ENCODE peak calls at places on chromosome 7, in eight cellular contexts. I, O, A, P, Z, G, L and W are unnamed samples.

GRCh38 chr7:44386139-44386913 is 60.9 kb upstream of the CAMK2B start:
- DNase-seq in A (no peak), I (no peak), L (peak), Z (no peak), P (no peak), O (no peak), G (peak), W (no peak)

GRCh38 chr7:95425694-95426093 is 9.1 kb downstream of the PON2 start:
- DNase-seq in L (no peak), G (no peak), O (no peak), Z (no peak), I (no peak), P (no peak), A (no peak), W (no peak)

GRCh38 chr7:77253151-77253550 is 53.5 kb upstream of the FGL2 start:
- DNase-seq in A (no peak), Z (no peak), L (no peak), P (no peak), I (no peak), G (no peak), O (no peak), W (no peak)

GRCh38 chr7:3092468-3092867 is 48.8 kb upstream of the CARD11 start:
- DNase-seq in L (peak), Z (peak), A (peak), P (peak), I (peak), O (no peak), G (peak), W (peak)

GRCh38 chr7:936131-937054 is 18.1 kb downstream of the ADAP1 start:
- DNase-seq in A (no peak), O (peak), Z (peak), P (no peak), L (peak), G (peak), I (peak), W (peak)

GRCh38 chr7:114414151-114415053 is at the start of gene FOXP2:
- DNase-seq in O (no peak), A (no peak), I (no peak), L (peak), P (peak), G (no peak), Z (no peak), W (no peak)

GRCh38 chr7:46848944-46849343 is 733.0 kb downstream of the TNS3 start:
- DNase-seq in O (peak), A (no peak), I (no peak), G (no peak), Z (no peak), L (no peak), P (no peak), W (no peak)

GRCh38 chr7:72217151-72217550 is 195.0 kb downstream of the CALN1 start:
- DNase-seq in O (no peak), I (no peak), L (no peak), Z (no peak), G (no peak), P (no peak), A (no peak), W (no peak)

GRCh38 chr7:20033621-20034200 is 183.5 kb downstream of the MACC1 start:
- DNase-seq in A (no peak), Z (no peak), O (peak), P (no peak), L (peak), I (no peak), G (no peak), W (no peak)

DNA sequence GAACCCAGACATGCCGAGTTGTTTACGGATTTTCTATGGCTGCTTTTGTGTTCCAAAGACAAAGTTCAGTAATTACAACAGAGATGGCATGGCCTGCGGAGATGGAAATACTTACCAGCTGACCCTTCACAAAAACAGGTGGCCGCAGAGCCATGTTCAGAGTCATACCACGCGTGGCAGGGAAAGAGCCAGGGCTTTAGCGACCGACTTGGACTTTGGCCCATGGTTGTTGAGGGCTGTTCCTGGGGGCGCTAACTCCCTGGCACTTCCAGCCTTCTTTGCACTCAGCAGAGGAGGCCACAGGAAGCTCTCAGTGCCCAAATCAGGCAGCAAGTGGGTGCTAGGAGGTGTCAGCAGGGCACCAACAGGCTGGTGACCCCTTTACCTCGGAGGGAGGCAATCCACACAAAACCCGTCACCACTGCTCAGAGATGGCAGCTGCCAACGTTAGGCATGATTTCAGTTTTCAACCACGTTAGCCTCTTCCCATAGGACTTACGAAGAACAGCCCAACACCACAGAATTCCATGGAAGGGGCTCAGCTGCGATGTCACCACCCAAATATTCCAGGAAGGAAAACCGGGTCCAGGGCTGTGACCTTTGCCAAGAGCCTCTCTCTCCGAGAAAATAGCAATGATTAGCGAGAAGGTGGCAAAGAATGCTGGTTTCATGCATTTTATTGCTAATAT is 21.4 kb upstream of the CNPY1 start:
- DNase-seq in Z (no peak), O (no peak), G (no peak), P (no peak), L (no peak), A (no peak), I (no peak), W (peak)
- H3K27ac ChIP-seq in Z (no peak), O (no peak), G (no peak), P (no peak), L (no peak), A (no peak), I (no peak), W (no peak)

GRCh38 chr7:74376256-74377036 is 77.3 kb upstream of the GTF2IRD1 start:
- DNase-seq in Z (no peak), I (no peak), A (no peak), O (no peak), P (no peak), G (no peak), L (no peak), W (no peak)
- H3K4me3 ChIP-seq in Z (no peak), I (no peak), A (no peak), O (no peak), P (no peak), G (no peak), L (no peak), W (no peak)

GRCh38 chr7:79610905-79611304 is 157.4 kb upstream of the MAGI2 start:
- DNase-seq in Z (no peak), O (no peak), G (no peak), L (no peak), P (peak), A (no peak), I (no peak), W (no peak)
- H3K27ac ChIP-seq in Z (no peak), O (no peak), G (no peak), L (no peak), P (no peak), A (peak), I (no peak), W (no peak)

GRCh38 chr7:101874028-101874427 is 56.6 kb downstream of the CUX1 start:
- DNase-seq in A (no peak), O (no peak), G (no peak), P (no peak), Z (no peak), L (peak), I (no peak), W (no peak)

GRCh38 chr7:101869026-101869900 is 51.8 kb downstream of the CUX1 start:
- DNase-seq in G (no peak), A (no peak), O (no peak), I (no peak), P (peak), Z (no peak), L (no peak), W (no peak)

GRCh38 chr7:101870361-101871062 is 53.1 kb downstream of the CUX1 start:
- DNase-seq in A (no peak), I (no peak), P (peak), Z (no peak), G (no peak), L (no peak), O (peak), W (no peak)

GRCh38 chr7:101869901-101870290 is 52.5 kb downstream of the CUX1 start:
- DNase-seq in I (no peak), P (no peak), O (no peak), G (no peak), Z (no peak), L (no peak), A (no peak), W (no peak)

GRCh38 chr7:101871351-101871750 is 53.9 kb downstream of the CUX1 start:
- DNase-seq in L (no peak), G (no peak), A (no peak), O (no peak), P (no peak), Z (no peak), I (no peak), W (no peak)
- H3K4me3 ChIP-seq in L (no peak), G (no peak), A (no peak), O (peak), P (no peak), Z (no peak), I (no peak), W (no peak)